ENCODE peak calls at places on chromosomes 5 and 9, in six cellular contexts. G is CD8-positive, alpha-beta T cell; O is stomach; Z is endodermal cell; P is IMR-90; L is GM23338. N is an unnamed sample.

GRCh38 chr5:156149203-156149602 is 177.8 kb upstream of the SGCD start:
- DNase-seq in G (no peak), O (no peak), Z (no peak), P (peak; percentile 58), L (no peak), N (no peak)

GRCh38 chr9:122900791-122901190 is 4.4 kb downstream of the RC3H2 start:
- DNase-seq in G (no peak), O (no peak), Z (no peak), P (peak; percentile 43), L (no peak), N (no peak)

GRCh38 chr9:123561055-123561454 is 205.1 kb downstream of the CRB2 start:
- DNase-seq in G (no peak), O (no peak), Z (peak; percentile 68), P (no peak), L (peak; percentile 84), N (no peak)

GRCh38 chr5:97820138-97820537 is 637.1 kb upstream of the RIOK2 start:
- DNase-seq in G (no peak), O (no peak), Z (no peak), P (no peak), L (no peak), N (no peak)

GRCh38 chr5:119355244-119355635 is 579 bp upstream of the TNFAIP8 start:
- DNase-seq in G (no peak), O (peak; percentile 58), Z (peak; percentile 73), P (no peak), L (peak; percentile 75), N (peak; percentile 43)

GRCh38 chr9:122130837-122131236 is 28.7 kb downstream of the NDUFA8 start:
- DNase-seq in G (no peak), O (no peak), Z (no peak), P (no peak), L (no peak), N (no peak)

GRCh38 chr5:33939863-33940262 is 3.7 kb downstream of the RXFP3 start:
- DNase-seq in G (no peak), O (no peak), Z (no peak), P (peak; percentile 47), L (no peak), N (no peak)

GRCh38 chr5:131305138-131305650 is 41.3 kb downstream of the CDC42SE2 start:
- DNase-seq in G (no peak), O (no peak), Z (no peak), P (no peak), L (no peak), N (no peak)

GRCh38 chr5:9411142-9411541 is 134.7 kb downstream of the SEMA5A start:
- DNase-seq in G (no peak), O (no peak), Z (no peak), P (no peak), L (no peak), N (no peak)

GRCh38 chr5:9405196-9405754 is 140.6 kb downstream of the SEMA5A start:
- DNase-seq in G (no peak), O (no peak), Z (no peak), P (no peak), L (no peak), N (no peak)

GRCh38 chr5:9409413-9410089 is 136.3 kb downstream of the SEMA5A start:
- DNase-seq in G (no peak), O (no peak), Z (no peak), P (no peak), L (no peak), N (no peak)

GRCh38 chr5:9408964-9409363 is 136.9 kb downstream of the SEMA5A start:
- DNase-seq in G (no peak), O (no peak), Z (no peak), P (no peak), L (no peak), N (no peak)
- H3K27ac ChIP-seq in G (no peak overlapping the region), O (no peak overlapping the region), Z (no peak overlapping the region), P (no peak overlapping the region), L (no peak overlapping the region), N (no peak overlapping the region)

GRCh38 chr9:13213337-13213736 is 66.2 kb downstream of the MPDZ start:
- DNase-seq in G (no peak), O (no peak), Z (no peak), P (peak; percentile 47), L (peak; percentile 14), N (no peak)
- TF ChIP-seq CTCF in G (no peak), O (no peak), Z (peak; percentile 42), P (peak; percentile 52), L (no peak), N (no peak)

DNA sequence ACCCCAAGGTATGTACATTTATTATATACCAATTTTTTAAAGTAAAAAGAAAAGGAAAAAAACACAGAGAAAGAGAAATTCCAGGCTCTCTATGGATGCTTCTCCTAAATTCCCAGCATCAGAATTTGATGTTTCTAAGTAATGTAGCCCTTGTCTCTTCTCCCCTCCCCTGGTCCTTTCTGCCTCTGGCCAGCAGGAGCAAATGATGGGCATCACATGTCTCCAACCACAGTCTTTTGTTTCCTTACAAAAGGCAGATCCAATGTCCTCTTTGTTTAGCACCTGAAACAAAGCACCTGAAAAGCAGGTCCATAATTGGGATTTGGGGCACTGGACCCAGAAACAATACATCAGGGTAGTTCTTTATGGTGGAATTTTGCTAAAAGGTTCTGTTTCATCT is 50.4 kb upstream of the APC start:
- DNase-seq in G (no peak), O (no peak), Z (peak; percentile 77), P (no peak), L (peak; percentile 76), N (no peak)
- H3K36me3 ChIP-seq in G (no peaks in the 10 kb centered on the region), O (no peaks in the 10 kb centered on the region), Z (no peaks in the 10 kb centered on the region), P (no peaks in the 10 kb centered on the region), L (no peaks in the 10 kb centered on the region), N (no peaks in the 10 kb centered on the region)

DNA sequence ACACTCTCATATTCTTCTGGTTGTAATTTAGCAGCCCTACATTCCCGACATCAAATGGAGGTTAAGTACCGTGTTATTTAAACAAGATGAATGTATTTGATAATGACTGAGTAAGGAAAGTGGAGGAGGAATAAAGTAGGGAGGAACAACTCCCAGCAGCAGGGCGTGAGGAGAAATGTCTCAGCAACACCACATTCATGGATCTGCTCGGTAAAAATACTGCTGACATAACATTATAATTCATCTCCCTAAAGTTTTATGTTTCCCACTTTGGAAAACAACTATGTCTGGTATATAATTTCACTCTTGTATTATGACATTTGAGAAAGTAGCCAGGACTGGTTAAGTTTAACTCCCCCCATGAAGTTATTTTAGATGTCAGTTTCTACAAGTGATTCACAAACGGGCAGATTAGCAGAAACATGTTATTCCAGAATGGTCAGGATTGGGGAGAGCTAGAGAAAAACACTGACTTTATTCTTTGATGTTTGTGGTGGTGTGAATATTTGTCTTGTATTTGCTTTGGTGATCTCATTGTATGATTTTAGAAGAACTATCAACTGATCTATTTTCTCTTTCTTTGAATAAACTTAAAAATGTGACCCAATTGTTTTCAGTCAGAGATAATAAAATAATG is 303.4 kb upstream of the ZNF608 start:
- DNase-seq in G (no peak), O (no peak), Z (no peak), P (no peak), L (no peak), N (no peak)
- H3K27ac ChIP-seq in G (no peak overlapping the region), O (no peak overlapping the region), Z (no peak overlapping the region), P (no peak overlapping the region), L (no peak overlapping the region), N (no peak overlapping the region)

DNA sequence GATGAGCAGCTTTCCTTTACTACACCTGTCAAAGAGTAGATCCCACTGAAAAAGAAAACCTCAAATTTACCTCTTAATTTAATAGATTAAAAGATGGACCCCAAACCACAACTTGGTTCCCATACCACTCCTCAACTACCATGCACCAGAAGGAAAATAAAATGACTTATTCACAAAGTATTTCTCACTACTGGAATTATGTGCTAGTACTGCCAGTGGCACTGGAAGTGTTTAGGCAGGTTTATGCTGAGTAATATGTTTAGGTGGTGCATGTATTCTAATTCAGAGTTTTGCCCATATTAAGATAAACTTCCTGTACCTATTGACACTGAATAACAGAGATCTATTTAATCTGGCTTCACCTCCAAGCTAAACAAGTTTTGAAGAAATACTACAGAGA is 6.6 kb downstream of the PLK2 start:
- DNase-seq in G (no peak), O (no peak), Z (no peak), P (no peak), L (no peak), N (no peak)
- TF ChIP-seq CTCF in G (no peak), O (no peak), Z (no peak), P (no peak), L (no peak), N (no peak)

DNA sequence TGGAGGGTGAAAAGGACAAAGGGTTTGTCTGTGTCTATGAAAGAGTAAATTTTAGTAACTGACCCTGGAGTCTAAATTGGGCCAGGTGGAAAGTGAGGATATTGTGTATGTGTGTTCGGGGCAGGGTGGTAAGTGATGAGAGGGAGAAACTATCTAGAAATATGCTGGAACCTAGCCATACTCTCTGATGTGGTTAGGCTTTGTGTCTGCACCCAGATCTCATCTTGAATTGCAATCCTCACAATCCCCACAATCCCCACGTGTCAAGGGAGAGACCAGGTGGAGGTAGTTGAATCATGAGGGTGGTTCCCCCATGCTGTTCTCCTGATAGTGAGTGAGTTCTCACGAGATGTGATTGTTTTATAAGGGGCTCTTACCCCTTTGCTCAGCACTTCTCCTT is 60.6 kb downstream of the COMMD10 start:
- DNase-seq in G (no peak), O (no peak), Z (no peak), P (no peak), L (no peak), N (no peak)
- H3K36me3 ChIP-seq in G (no peaks in the 10 kb centered on the region), O (no peaks in the 10 kb centered on the region), Z (no peaks in the 10 kb centered on the region), P (no peaks in the 10 kb centered on the region), L (no peaks in the 10 kb centered on the region), N (no peaks in the 10 kb centered on the region)

GRCh38 chr5:139760066-139761056 is 35.2 kb upstream of the PSD2 start:
- DNase-seq in G (no peak), O (no peak), Z (peak; percentile 48), P (peak; percentile 51), L (no peak), N (no peak)
- H3K27ac ChIP-seq in G (no peak overlapping the region), O (no peak overlapping the region), Z (no peak overlapping the region), P (no peak overlapping the region), L (no peak overlapping the region), N (no peak overlapping the region)

GRCh38 chr5:3657364-3658003 is 61.9 kb downstream of the IRX1 start:
- DNase-seq in G (no peak), O (no peak), Z (peak; percentile 16), P (no peak), L (no peak), N (no peak)
- TF ChIP-seq CTCF in G (no peak), O (no peak), Z (no peak), P (no peak), L (no peak), N (no peak)

DNA sequence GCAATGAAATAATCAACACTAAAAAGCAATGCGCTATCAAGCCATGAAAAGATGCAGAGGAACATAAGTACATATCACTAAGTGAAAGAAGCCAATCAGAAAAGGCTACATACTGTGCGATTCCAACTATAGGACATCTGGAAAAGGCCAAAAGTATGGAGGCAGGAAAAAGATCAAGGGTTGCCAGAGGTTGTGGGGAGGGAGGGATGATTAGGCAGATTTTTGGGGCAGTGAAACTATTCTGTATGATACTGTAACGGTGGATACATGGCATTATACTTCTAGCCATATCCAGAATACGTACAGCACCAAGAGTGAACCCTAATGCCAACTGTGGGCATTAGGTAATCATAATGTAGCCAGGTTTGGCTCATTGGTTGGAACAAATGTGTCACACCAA is 50.0 kb upstream of the FAM120AOS start:
- DNase-seq in G (no peak), O (no peak), Z (no peak), P (no peak), L (no peak), N (no peak)
- H3K36me3 ChIP-seq in G (no peaks in the 10 kb centered on the region), O (peaks cover 24% of the 10 kb centered on the region), Z (peaks cover 57% of the 10 kb centered on the region), P (peaks cover 14% of the 10 kb centered on the region), L (peaks cover 10% of the 10 kb centered on the region), N (peaks cover 7% of the 10 kb centered on the region)

DNA sequence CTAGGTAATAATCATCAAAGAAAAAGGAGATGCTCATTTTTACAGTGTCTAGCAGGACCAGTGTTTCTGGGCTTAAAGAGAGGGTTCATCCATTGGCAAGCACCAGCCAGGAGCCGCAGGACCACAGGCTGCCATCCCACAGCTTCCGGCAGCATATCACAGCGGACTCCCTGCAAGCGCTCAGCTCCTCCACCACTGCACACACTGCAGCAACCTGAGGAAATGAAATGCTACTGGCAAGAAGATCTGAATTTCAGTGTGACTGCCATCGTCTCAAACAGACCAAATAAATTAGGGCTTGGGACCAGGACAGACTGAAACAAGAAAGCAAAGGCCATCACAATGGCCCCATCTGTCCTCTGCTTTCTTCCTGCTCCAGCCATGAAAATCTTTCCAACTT is 114.2 kb downstream of the TTC39B start:
- DNase-seq in G (no peak), O (no peak), Z (no peak), P (no peak), L (no peak), N (no peak)
- H3K27ac ChIP-seq in G (no peak overlapping the region), O (no peak overlapping the region), Z (no peak overlapping the region), P (no peak overlapping the region), L (no peak overlapping the region), N (no peak overlapping the region)